ENCODE peak calls at places on chromosomes 13 and 19, in ten cellular contexts. S is pancreas, N is IMR-90, D is progenitor cell of endocrine pancreas, H is Caco-2, P is mammary epithelial cell, K is B cell, R is nephron progenitor cell, E is omental fat pad, T is Calu3. Z is an unnamed sample.

GRCh38 chr13:46386996-46387851 is at the start of gene RUBCNL:
- DNase-seq in E (no peak), K (peak; percentile 71), D (peak; percentile 24), H (peak; percentile 79), R (peak; percentile 82), N (no peak), T (peak; percentile 33), S (peak; percentile 63), P (peak; percentile 85), Z (peak; percentile 53)

GRCh38 chr13:113935523-113935922 is 38.4 kb downstream of the C13orf46 start:
- DNase-seq in R (no peak), E (no peak), D (no peak), K (no peak), T (no peak), H (no peak), S (peak; percentile 33), N (no peak), P (no peak), Z (no peak)

GRCh38 chr13:111627596-111627995 is 307.2 kb downstream of the TEX29 start:
- DNase-seq in N (no peak), E (no peak), K (no peak), T (no peak), D (no peak), S (no peak), H (no peak), R (no peak), P (no peak), Z (no peak)

GRCh38 chr13:19089315-19089714 is 92.3 kb downstream of the TUBA3C start:
- DNase-seq in R (no peak), E (no peak), H (no peak), T (no peak), P (no peak), K (no peak), D (no peak), S (no peak), N (no peak), Z (no peak)

GRCh38 chr13:51814825-51815650 is 11.1 kb upstream of the DHRS12 start:
- DNase-seq in E (no peak), P (peak; percentile 67), R (peak; percentile 71), H (peak; percentile 68), D (peak; percentile 54), K (peak; percentile 78), N (peak; percentile 50), S (peak; percentile 70), T (peak; percentile 66), Z (peak; percentile 67)

GRCh38 chr13:41071775-41072174 is 10.5 kb downstream of the WBP4 start:
- DNase-seq in N (no peak), P (no peak), K (no peak), S (no peak), T (no peak), D (no peak), R (no peak), H (no peak), E (no peak), Z (no peak)

GRCh38 chr13:34805347-34805746 is 136.7 kb upstream of the NBEA start:
- DNase-seq in H (no peak), P (no peak), R (no peak), K (no peak), E (no peak), S (no peak), N (no peak), D (no peak), T (no peak), Z (no peak)

GRCh38 chr13:45331981-45332830 is 8.8 kb downstream of the TPT1 start:
- DNase-seq in N (peak; percentile 88), R (no peak), D (no peak), E (no peak), P (peak; percentile 88), K (no peak), H (no peak), S (no peak), T (peak; percentile 23), Z (no peak)

GRCh38 chr13:43167058-43167457 is 143.7 kb downstream of the DNAJC15 start:
- DNase-seq in P (no peak), T (no peak), S (no peak), K (no peak), D (no peak), R (no peak), H (no peak), N (no peak), E (no peak), Z (no peak)

GRCh38 chr13:25864936-25865335 is 186.9 kb downstream of the SHISA2 start:
- DNase-seq in T (no peak), R (no peak), K (no peak), P (no peak), S (no peak), D (no peak), H (no peak), E (no peak), N (no peak), Z (no peak)

GRCh38 chr13:99383511-99383921 is 76.3 kb upstream of the GPR183 start:
- DNase-seq in K (no peak), E (no peak), R (no peak), N (no peak), P (no peak), H (no peak), T (no peak), D (no peak), S (no peak), Z (no peak)

GRCh38 chr19:14435320-14436050 is 2.4 kb downstream of the PKN1 start:
- DNase-seq in E (no peak), K (no peak), T (no peak), N (no peak), H (no peak), R (no peak), S (no peak), D (no peak), P (no peak), Z (no peak)

GRCh38 chr13:33756929-33757328 is 61.0 kb upstream of the RFC3 start:
- DNase-seq in D (no peak), T (no peak), P (no peak), H (no peak), N (no peak), K (no peak), S (no peak), R (no peak), E (no peak), Z (no peak)

GRCh38 chr19:53103903-53104203 is 631 bp upstream of the ZNF160 start:
- DNase-seq in K (no peak), S (no peak), E (no peak), T (no peak), R (no peak), N (no peak), H (no peak), P (no peak), D (no peak), Z (no peak)

GRCh38 chr13:43728411-43728810 is 58.4 kb downstream of the ENOX1 start:
- DNase-seq in H (no peak), P (no peak), E (no peak), S (no peak), D (no peak), N (no peak), T (no peak), K (no peak), R (no peak), Z (no peak)

GRCh38 chr19:33771308-33772101 is 25.2 kb upstream of the KCTD15 start:
- DNase-seq in P (peak; percentile 36), D (peak; percentile 81), K (peak; percentile 51), H (peak; percentile 76), N (peak; percentile 41), E (peak; percentile 66), R (peak; percentile 91), T (peak; percentile 88), S (peak; percentile 97), Z (peak; percentile 84)

GRCh38 chr19:33766623-33767022 is 30.0 kb upstream of the KCTD15 start:
- DNase-seq in D (no peak), S (no peak), R (no peak), K (no peak), E (no peak), N (no peak), P (no peak), H (no peak), T (no peak), Z (no peak)

GRCh38 chr19:33769208-33769607 is 27.5 kb upstream of the KCTD15 start:
- DNase-seq in S (no peak), D (no peak), R (no peak), T (no peak), H (no peak), N (no peak), P (no peak), K (no peak), E (no peak), Z (no peak)

GRCh38 chr19:33770107-33770506 is 26.6 kb upstream of the KCTD15 start:
- DNase-seq in N (no peak), K (no peak), R (no peak), E (no peak), H (no peak), S (no peak), P (no peak), T (no peak), D (no peak), Z (no peak)

GRCh38 chr19:33767898-33768413 is 28.7 kb upstream of the KCTD15 start:
- DNase-seq in N (peak; percentile 32), K (no peak), H (peak; percentile 66), D (peak; percentile 84), S (no peak), T (peak; percentile 52), P (no peak), R (peak; percentile 98), E (no peak), Z (peak; percentile 81)
- TF ChIP-seq CTCF in N (peak; percentile 26), K (no peak), H (peak; percentile 45), D (peak; percentile 63), S (no peak), T (peak; percentile 23), P (peak; percentile 18), R (peak; percentile 56), E (no peak), Z (peak; percentile 51)

GRCh38 chr19:7866399-7867091 is 7.6 kb downstream of the PRR36 start:
- DNase-seq in R (no peak), D (no peak), H (no peak), K (no peak), N (no peak), E (no peak), S (no peak), T (no peak), P (no peak), Z (no peak)
- TF ChIP-seq CTCF in R (no peak), D (no peak), H (no peak), K (no peak), N (no peak), E (no peak), S (no peak), T (no peak), P (no peak), Z (no peak)

GRCh38 chr13:27170521-27171243 is 929 bp downstream of the USP12 start:
- DNase-seq in R (peak; percentile 82), N (no peak), P (no peak), T (no peak), K (peak; percentile 48), H (peak; percentile 40), S (peak; percentile 77), E (no peak), D (peak; percentile 63), Z (peak; percentile 71)
- TF ChIP-seq CTCF in R (no peak), N (no peak), P (peak; percentile 20), T (no peak), K (no peak), H (no peak), S (no peak), E (no peak), D (no peak), Z (no peak)

DNA sequence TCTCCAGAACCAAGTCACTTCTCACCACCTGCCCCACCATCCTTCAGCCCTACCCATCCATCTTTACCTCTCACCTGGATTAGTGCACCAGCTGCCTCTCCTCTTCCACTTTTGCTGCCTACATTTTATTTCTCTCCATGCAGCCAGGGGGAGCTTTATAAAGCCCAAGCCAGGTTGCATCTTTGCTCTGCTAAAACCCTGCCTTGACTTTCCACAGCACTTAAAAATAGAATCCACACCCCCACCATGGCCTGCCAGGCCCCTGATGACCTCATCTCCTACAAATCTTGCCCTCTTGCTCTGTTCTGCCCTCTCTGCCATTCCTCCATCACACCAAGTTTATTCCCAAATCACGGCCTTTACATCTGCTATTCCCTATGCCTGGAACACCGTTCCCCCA is 1.8 kb downstream of the HOOK2 start:
- DNase-seq in R (no peak), D (no peak), K (no peak), T (no peak), H (no peak), S (no peak), E (no peak), P (peak; percentile 21), N (peak; percentile 35), Z (no peak)
- TF ChIP-seq CTCF in R (no peak), D (no peak), K (no peak), T (no peak), H (no peak), S (no peak), E (no peak), P (peak; percentile 49), N (peak; percentile 39), Z (no peak)